ENCODE peak calls at places on chromosomes 2 and 18, in nine cellular contexts. One of them, this sample, is unnamed.
A peak's percentile ranks its signal among the peaks of the same experiment; 100 is the strongest.

GRCh38 chr18:51339866-51340265 is 142.4 kb upstream of the MEX3C start:
- DNase-seq in CD4-positive, alpha-beta T cell: no peak
- DNase-seq in WTC11: no peak
- DNase-seq in Kasumi-1: no peak
- DNase-seq in Calu3: no peak
- DNase-seq in iPS-NIHi11: no peak
- DNase-seq in HS-5: no peak
- DNase-seq in A549: no peak
- DNase-seq in RWPE1: peak; percentile 45
- DNase-seq in this sample: no peak

GRCh38 chr2:25023333-25023732 is 18.5 kb upstream of the EFR3B start:
- DNase-seq in Kasumi-1: no peak
- DNase-seq in iPS-NIHi11: no peak
- DNase-seq in A549: no peak
- DNase-seq in CD4-positive, alpha-beta T cell: no peak
- DNase-seq in WTC11: no peak
- DNase-seq in HS-5: no peak
- DNase-seq in Calu3: no peak
- DNase-seq in RWPE1: no peak
- DNase-seq in this sample: no peak

GRCh38 chr2:149180226-149180875 is 141.9 kb downstream of the LYPD6B start:
- DNase-seq in Calu3: no peak
- DNase-seq in WTC11: no peak
- DNase-seq in CD4-positive, alpha-beta T cell: no peak
- DNase-seq in iPS-NIHi11: no peak
- DNase-seq in HS-5: no peak
- DNase-seq in RWPE1: no peak
- DNase-seq in A549: no peak
- DNase-seq in Kasumi-1: no peak
- DNase-seq in this sample: no peak

GRCh38 chr2:13504808-13505207 is 788.1 kb downstream of the TRIB2 start:
- DNase-seq in CD4-positive, alpha-beta T cell: no peak
- DNase-seq in HS-5: no peak
- DNase-seq in A549: no peak
- DNase-seq in iPS-NIHi11: no peak
- DNase-seq in RWPE1: no peak
- DNase-seq in WTC11: no peak
- DNase-seq in Calu3: no peak
- DNase-seq in Kasumi-1: no peak
- DNase-seq in this sample: no peak

GRCh38 chr2:190182071-190182524 is 119.6 kb upstream of the MSTN start:
- DNase-seq in A549: no peak
- DNase-seq in HS-5: no peak
- DNase-seq in CD4-positive, alpha-beta T cell: no peak
- DNase-seq in Kasumi-1: peak; percentile 13
- DNase-seq in WTC11: no peak
- DNase-seq in Calu3: no peak
- DNase-seq in RWPE1: no peak
- DNase-seq in iPS-NIHi11: no peak
- DNase-seq in this sample: no peak

GRCh38 chr18:21897811-21898210 is 157.2 kb downstream of the MIB1 start:
- DNase-seq in Calu3: peak; percentile 73
- DNase-seq in CD4-positive, alpha-beta T cell: no peak
- DNase-seq in iPS-NIHi11: peak; percentile 76
- DNase-seq in RWPE1: peak; percentile 40
- DNase-seq in WTC11: peak; percentile 72
- DNase-seq in HS-5: peak; percentile 4
- DNase-seq in A549: peak; percentile 55
- DNase-seq in Kasumi-1: peak; percentile 27
- DNase-seq in this sample: peak; percentile 17

GRCh38 chr2:63888490-63889402 is 47.0 kb downstream of the UGP2 start:
- DNase-seq in Kasumi-1: peak; percentile 57
- DNase-seq in CD4-positive, alpha-beta T cell: no peak
- DNase-seq in Calu3: peak; percentile 59
- DNase-seq in RWPE1: peak; percentile 56
- DNase-seq in iPS-NIHi11: peak; percentile 67
- DNase-seq in HS-5: peak; percentile 18
- DNase-seq in A549: peak; percentile 65
- DNase-seq in WTC11: peak; percentile 28
- DNase-seq in this sample: peak; percentile 2

GRCh38 chr2:144362401-144362800 is 157.5 kb downstream of the ZEB2 start:
- DNase-seq in iPS-NIHi11: no peak
- DNase-seq in A549: peak; percentile 17
- DNase-seq in Calu3: no peak
- DNase-seq in WTC11: no peak
- DNase-seq in RWPE1: no peak
- DNase-seq in Kasumi-1: no peak
- DNase-seq in HS-5: no peak
- DNase-seq in CD4-positive, alpha-beta T cell: no peak
- DNase-seq in this sample: no peak

GRCh38 chr2:159998236-159998635 is 64.2 kb downstream of the PLA2R1 start:
- DNase-seq in Kasumi-1: no peak
- DNase-seq in Calu3: no peak
- DNase-seq in iPS-NIHi11: no peak
- DNase-seq in WTC11: no peak
- DNase-seq in CD4-positive, alpha-beta T cell: no peak
- DNase-seq in A549: no peak
- DNase-seq in RWPE1: no peak
- DNase-seq in HS-5: no peak
- DNase-seq in this sample: no peak

GRCh38 chr2:236720974-236721600 is 151.5 kb downstream of the ACKR3 start:
- DNase-seq in CD4-positive, alpha-beta T cell: no peak
- DNase-seq in iPS-NIHi11: no peak
- DNase-seq in Calu3: no peak
- DNase-seq in A549: no peak
- DNase-seq in HS-5: no peak
- DNase-seq in WTC11: no peak
- DNase-seq in RWPE1: peak; percentile 57
- DNase-seq in Kasumi-1: no peak
- DNase-seq in this sample: peak; percentile 98

GRCh38 chr2:18378020-18378653 is 182.3 kb downstream of the RDH14 start:
- DNase-seq in iPS-NIHi11: peak; percentile 60
- DNase-seq in HS-5: no peak
- DNase-seq in Kasumi-1: peak; percentile 47
- DNase-seq in RWPE1: peak; percentile 64
- DNase-seq in CD4-positive, alpha-beta T cell: no peak
- DNase-seq in A549: peak; percentile 55
- DNase-seq in Calu3: peak; percentile 48
- DNase-seq in WTC11: peak; percentile 37
- DNase-seq in this sample: peak; percentile 21

GRCh38 chr2:144515694-144516416 is 4.1 kb downstream of the ZEB2 start:
- DNase-seq in iPS-NIHi11: peak; percentile 25
- DNase-seq in CD4-positive, alpha-beta T cell: no peak
- DNase-seq in HS-5: no peak
- DNase-seq in Kasumi-1: peak; percentile 58
- DNase-seq in RWPE1: no peak
- DNase-seq in A549: peak; percentile 29
- DNase-seq in WTC11: no peak
- DNase-seq in Calu3: no peak
- DNase-seq in this sample: no peak

This sample was measured in DMS 273 treated with DMSO at 0.1 percent for 48 hours.